ENCODE peak calls at places on chromosomes 12 and 14, in seven cellular contexts. D, R, C, Z, N, W and U are unnamed samples.

GRCh38 chr12:49626169-49626835 is 2.9 kb downstream of the PRPF40B start:
- DNase-seq in D (no peak), R (no peak), C (peak; percentile 23), Z (no peak), N (no peak), W (no peak), U (no peak)

GRCh38 chr14:38257500-38257899 is 1.6 kb upstream of the CLEC14A start:
- DNase-seq in D (no peak), R (no peak), C (peak; percentile 18), Z (no peak), N (no peak), W (no peak), U (no peak)

GRCh38 chr12:63862187-63863107 is 17.9 kb downstream of the SRGAP1 start:
- DNase-seq in D (no peak), R (no peak), C (peak; percentile 73), Z (no peak), N (peak; percentile 44), W (no peak), U (no peak)

GRCh38 chr12:79983969-79984629 is 49.2 kb upstream of the PPP1R12A start:
- DNase-seq in D (no peak), R (no peak), C (peak; percentile 62), Z (no peak), N (no peak), W (no peak), U (peak; percentile 32)

GRCh38 chr12:121630791-121631190 is 4.5 kb downstream of the ORAI1 start:
- DNase-seq in D (no peak), R (no peak), C (no peak), Z (no peak), N (no peak), W (no peak), U (no peak)

GRCh38 chr12:122145505-122146330 is 28.3 kb downstream of the IL31 start:
- DNase-seq in D (no peak), R (no peak), C (no peak), Z (no peak), N (no peak), W (no peak), U (no peak)

GRCh38 chr14:75452900-75453816 is 25.3 kb downstream of the JDP2 start:
- DNase-seq in D (no peak), R (no peak), C (peak; percentile 99), Z (peak; percentile 84), N (peak; percentile 72), W (no peak), U (peak; percentile 93)

GRCh38 chr14:105047283-105048016 is 17.8 kb downstream of the GPR132 start:
- DNase-seq in D (no peak), R (no peak), C (no peak), Z (no peak), N (no peak), W (no peak), U (no peak)

GRCh38 chr14:50375760-50376159 is 20.9 kb downstream of the CDKL1 start:
- DNase-seq in D (no peak), R (no peak), C (no peak), Z (no peak), N (no peak), W (no peak), U (no peak)

GRCh38 chr12:92533280-92533890 is 169.4 kb upstream of the PLEKHG7 start:
- DNase-seq in D (no peak), R (no peak), C (no peak), Z (no peak), N (no peak), W (no peak), U (peak; percentile 14)

GRCh38 chr12:105431537-105431936 is 101.0 kb downstream of the C12orf75 start:
- DNase-seq in D (no peak), R (no peak), C (no peak), Z (no peak), N (no peak), W (no peak), U (no peak)

GRCh38 chr12:51192284-51192671 is 19.3 kb upstream of the TFCP2 start:
- DNase-seq in D (no peak), R (no peak), C (no peak), Z (no peak), N (no peak), W (no peak), U (no peak)

GRCh38 chr12:110669193-110669502 is 19.8 kb downstream of the HVCN1 start:
- DNase-seq in D (no peak), R (no peak), C (no peak), Z (no peak), N (no peak), W (no peak), U (no peak)

GRCh38 chr14:23056257-23056955 is 914 bp downstream of the CDH24 start:
- DNase-seq in D (peak; percentile 55), R (peak; percentile 59), C (peak; percentile 82), Z (peak; percentile 58), N (peak; percentile 69), W (no peak), U (no peak)

GRCh38 chr14:100904307-100905019 is 941 bp upstream of the RTL1 start:
- DNase-seq in D (no peak), R (no peak), C (no peak), Z (no peak), N (no peak), W (peak; percentile 16), U (no peak)

GRCh38 chr14:68945585-68946289 is 33.4 kb downstream of the ACTN1 start:
- DNase-seq in D (no peak), R (no peak), C (no peak), Z (peak; percentile 27), N (no peak), W (peak; percentile 15), U (no peak)

GRCh38 chr14:30610719-30611388 is 11.3 kb upstream of the SCFD1 start:
- DNase-seq in D (no peak), R (no peak), C (peak; percentile 51), Z (peak; percentile 35), N (peak; percentile 36), W (peak; percentile 99), U (no peak)

GRCh38 chr14:89489796-89490506 is 72.9 kb upstream of the FOXN3 start:
- DNase-seq in D (no peak), R (no peak), C (peak; percentile 23), Z (no peak), N (no peak), W (no peak), U (no peak)

GRCh38 chr14:105204206-105204930 is 23.3 kb upstream of the NUDT14 start:
- DNase-seq in D (no peak), R (no peak), C (no peak), Z (no peak), N (peak; percentile 66), W (no peak), U (no peak)

GRCh38 chr14:56855891-56856461 is 45.7 kb upstream of the OTX2 start:
- DNase-seq in D (no peak), R (no peak), C (no peak), Z (no peak), N (no peak), W (peak; percentile 70), U (no peak)

GRCh38 chr12:120640840-120641833 is 711 bp downstream of the CABP1 start:
- DNase-seq in D (peak; percentile 36), R (peak; percentile 22), C (peak; percentile 45), Z (peak; percentile 31), N (peak; percentile 71), W (peak; percentile 6), U (no peak)

GRCh38 chr12:51911788-51912711 is 4.7 kb downstream of the ACVRL1 start:
- DNase-seq in D (no peak), R (no peak), C (no peak), Z (no peak), N (peak; percentile 74), W (no peak), U (no peak)

GRCh38 chr14:51182166-51182565 is 57.9 kb upstream of the TMX1 start:
- DNase-seq in D (no peak), R (no peak), C (no peak), Z (no peak), N (no peak), W (no peak), U (peak; percentile 17)

GRCh38 chr12:106149096-106149784 is 10.5 kb upstream of the NUAK1 start:
- DNase-seq in D (no peak), R (no peak), C (peak; percentile 18), Z (peak; percentile 45), N (no peak), W (no peak), U (no peak)

GRCh38 chr12:92312463-92312970 is 166.9 kb upstream of the BTG1 start:
- DNase-seq in D (no peak), R (no peak), C (peak; percentile 5), Z (no peak), N (no peak), W (no peak), U (no peak)

GRCh38 chr12:74370608-74371216 is 166.9 kb upstream of the ATXN7L3B start:
- DNase-seq in D (no peak), R (no peak), C (no peak), Z (no peak), N (no peak), W (no peak), U (no peak)

GRCh38 chr12:53997324-53998173 is 2.4 kb upstream of the HOXC9 start:
- DNase-seq in D (no peak), R (no peak), C (no peak), Z (no peak), N (no peak), W (no peak), U (no peak)

GRCh38 chr14:99529899-99530298 is 48.7 kb downstream of the CCNK start:
- DNase-seq in D (no peak), R (no peak), C (peak; percentile 71), Z (no peak), N (no peak), W (no peak), U (no peak)

GRCh38 chr12:120181991-120182631 is 12.4 kb downstream of the GCN1 start:
- DNase-seq in D (no peak), R (no peak), C (peak; percentile 63), Z (no peak), N (no peak), W (no peak), U (no peak)

GRCh38 chr14:22112004-22112403 is 438.4 kb upstream of the OR4E1 start:
- DNase-seq in D (peak; percentile 3), R (peak; percentile 24), C (peak; percentile 3), Z (no peak), N (no peak), W (no peak), U (no peak)

GRCh38 chr12:65311260-65311659 is 32.8 kb downstream of the MSRB3 start:
- DNase-seq in D (no peak), R (no peak), C (no peak), Z (no peak), N (no peak), W (no peak), U (no peak)

GRCh38 chr12:115871714-115872113 is 405.8 kb downstream of the MED13L start:
- DNase-seq in D (no peak), R (no peak), C (peak; percentile 35), Z (no peak), N (no peak), W (peak; percentile 80), U (no peak)

GRCh38 chr12:130526813-130527212 is 189.1 kb downstream of the PIWIL1 start:
- DNase-seq in D (no peak), R (no peak), C (no peak), Z (no peak), N (no peak), W (no peak), U (no peak)

GRCh38 chr12:29131539-29131938 is 17.5 kb upstream of the FAR2 start:
- DNase-seq in D (no peak), R (no peak), C (peak; percentile 55), Z (no peak), N (no peak), W (no peak), U (no peak)

GRCh38 chr12:119959435-119959834 is 29.6 kb upstream of the BICDL1 start:
- DNase-seq in D (no peak), R (no peak), C (no peak), Z (no peak), N (no peak), W (no peak), U (no peak)

GRCh38 chr12:84601483-84601882 is 311.1 kb downstream of the SLC6A15 start:
- DNase-seq in D (no peak), R (no peak), C (no peak), Z (no peak), N (no peak), W (no peak), U (no peak)

GRCh38 chr12:27652174-27652763 is 44.0 kb upstream of the REP15 start:
- DNase-seq in D (peak; percentile 15), R (no peak), C (peak; percentile 77), Z (peak; percentile 35), N (peak; percentile 24), W (peak; percentile 59), U (peak; percentile 29)

GRCh38 chr12:18320036-18320617 is 58.8 kb downstream of the PIK3C2G start:
- DNase-seq in D (no peak), R (no peak), C (peak; percentile 89), Z (no peak), N (no peak), W (peak; percentile 2), U (peak; percentile 28)